ENCODE peak calls at places on chromosomes 11 and 22, in nine cellular contexts. D is tibial artery, U is left lung, O is AG04450, H is A549, A is HCT116, J is GM12865, S is fibroblast of lung, Q is AG09309. W is an unnamed sample.

GRCh38 chr11:57668467-57668890 is 565 bp downstream of the ZDHHC5 start:
- DNase-seq in D (no peak), U (no peak), O (no peak), H (no peak), A (no peak), J (peak; percentile 47), S (no peak), Q (no peak), W (no peak)

GRCh38 chr22:17477401-17477833 is 85.9 kb upstream of the SLC25A18 start:
- DNase-seq in D (no peak), U (no peak), O (no peak), H (no peak), A (no peak), J (no peak), S (no peak), Q (no peak), W (no peak)

GRCh38 chr11:69396051-69396947 is 85.2 kb upstream of the LINC01488 start:
- DNase-seq in D (peak; percentile 53), U (peak; percentile 44), O (no peak), H (no peak), A (no peak), J (no peak), S (no peak), Q (no peak), W (no peak)

GRCh38 chr11:83713701-83714100 is 427.5 kb upstream of the CCDC90B start:
- DNase-seq in D (no peak), U (no peak), O (no peak), H (no peak), A (no peak), J (no peak), S (peak; percentile 47), Q (no peak), W (peak; percentile 58)

GRCh38 chr22:36814796-36815195 is 2.0 kb downstream of the PVALB start:
- DNase-seq in D (no peak), U (no peak), O (no peak), H (no peak), A (no peak), J (no peak), S (no peak), Q (no peak), W (no peak)

GRCh38 chr11:43567396-43567975 is 113.1 kb upstream of the HSD17B12 start:
- DNase-seq in D (no peak), U (no peak), O (peak; percentile 27), H (peak; percentile 67), A (peak; percentile 41), J (peak; percentile 59), S (peak; percentile 29), Q (peak; percentile 21), W (no peak)

GRCh38 chr11:8828580-8829358 is 82.2 kb upstream of the AKIP1 start:
- DNase-seq in D (no peak), U (no peak), O (no peak), H (no peak), A (no peak), J (no peak), S (peak; percentile 81), Q (no peak), W (no peak)

GRCh38 chr11:104968856-104969776 is 742 bp upstream of the CASP4 start:
- DNase-seq in D (peak; percentile 73), U (peak; percentile 57), O (no peak), H (no peak), A (no peak), J (no peak), S (peak; percentile 4), Q (no peak), W (no peak)

GRCh38 chr11:36362902-36363301 is 66.8 kb downstream of the PRR5L start:
- DNase-seq in D (no peak), U (no peak), O (peak; percentile 52), H (no peak), A (no peak), J (no peak), S (peak; percentile 95), Q (peak; percentile 57), W (no peak)

GRCh38 chr11:36360318-36360717 is 64.2 kb downstream of the PRR5L start:
- DNase-seq in D (no peak), U (no peak), O (no peak), H (no peak), A (no peak), J (peak; percentile 37), S (no peak), Q (no peak), W (no peak)

GRCh38 chr11:36361901-36362391 is 65.9 kb downstream of the PRR5L start:
- DNase-seq in D (peak; percentile 76), U (no peak), O (peak; percentile 68), H (no peak), A (no peak), J (no peak), S (peak; percentile 98), Q (peak; percentile 69), W (peak; percentile 78)

GRCh38 chr11:36360833-36361232 is 64.7 kb downstream of the PRR5L start:
- DNase-seq in D (no peak), U (no peak), O (no peak), H (no peak), A (no peak), J (no peak), S (no peak), Q (no peak), W (no peak)

DNA sequence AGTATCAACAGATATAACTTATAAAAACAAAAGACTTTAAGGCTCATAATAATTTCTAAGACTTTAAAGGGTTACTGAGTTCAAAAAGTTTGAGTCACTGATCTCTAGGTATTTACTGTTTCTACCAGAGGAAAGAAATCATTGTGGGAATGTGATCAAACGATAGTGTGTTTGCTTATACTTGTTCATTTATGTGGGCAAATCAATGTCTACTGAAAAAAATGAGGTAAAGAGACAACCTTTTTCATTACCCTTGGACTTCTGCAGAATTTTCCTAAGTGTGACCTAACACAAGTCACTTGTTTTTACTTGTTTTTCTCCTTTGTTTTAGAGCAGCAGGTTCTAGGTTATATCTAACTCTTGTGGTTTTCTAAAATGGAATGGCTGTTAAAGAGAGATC is 65.4 kb downstream of the PRR5L start:
- DNase-seq in D (no peak), U (no peak), O (no peak), H (no peak), A (no peak), J (no peak), S (peak; percentile 63), Q (no peak), W (no peak)
- H3K4me3 ChIP-seq in D (peak overlapping the region; percentile 24), U (no peak overlapping the region), O (peak overlapping the region; percentile 1), H (no peak overlapping the region), A (no peak overlapping the region), J (no peak overlapping the region), S (no peak overlapping the region), Q (no peak overlapping the region), W (peak overlapping the region; percentile 10)

GRCh38 chr22:39529487-39529851 is 3.1 kb downstream of the RPS19BP1 start:
- DNase-seq in D (no peak), U (no peak), O (no peak), H (no peak), A (no peak), J (no peak), S (no peak), Q (no peak), W (no peak)
- H3K4me3 ChIP-seq in D (no peak overlapping the region), U (peak overlapping the region; percentile 21), O (peak overlapping the region; percentile 29), H (no peak overlapping the region), A (no peak overlapping the region), J (peak overlapping the region; percentile 72), S (no peak overlapping the region), Q (no peak overlapping the region), W (no peak overlapping the region)

DNA sequence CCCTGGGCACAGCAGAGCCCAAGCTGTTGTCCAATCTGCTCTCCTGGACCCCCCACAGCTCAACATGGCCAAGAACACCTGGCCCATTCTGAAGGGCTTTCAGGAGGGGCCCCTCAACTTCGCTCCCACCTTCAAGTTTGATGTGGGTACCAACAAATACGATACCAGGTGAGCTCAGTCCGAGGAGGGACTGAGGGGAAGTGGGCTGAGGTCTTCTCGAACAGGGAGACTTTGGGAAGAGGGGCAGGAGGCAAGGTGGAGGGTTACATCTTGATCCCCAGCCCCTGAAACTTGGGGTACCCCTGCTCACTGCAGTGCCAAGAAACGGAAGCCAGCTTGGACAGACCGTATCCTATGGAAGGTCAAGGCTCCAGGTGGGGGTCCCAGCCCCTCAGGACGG is 5.4 kb downstream of the INPP5J start:
- DNase-seq in D (no peak), U (no peak), O (no peak), H (no peak), A (no peak), J (no peak), S (no peak), Q (no peak), W (no peak)
- H3K4me3 ChIP-seq in D (no peak overlapping the region), U (no peak overlapping the region), O (no peak overlapping the region), H (no peak overlapping the region), A (no peak overlapping the region), J (no peak overlapping the region), S (no peak overlapping the region), Q (no peak overlapping the region), W (no peak overlapping the region)

GRCh38 chr11:1075341-1075911 is 752 bp downstream of the MUC2 start:
- DNase-seq in D (peak; percentile 35), U (peak; percentile 66), O (no peak), H (no peak), A (no peak), J (no peak), S (no peak), Q (no peak), W (no peak)

GRCh38 chr11:1073851-1074243 is 827 bp upstream of the MUC2 start:
- DNase-seq in D (peak; percentile 54), U (peak; percentile 31), O (no peak), H (no peak), A (no peak), J (no peak), S (no peak), Q (no peak), W (no peak)

GRCh38 chr11:1076061-1076665 is 1.5 kb downstream of the MUC2 start:
- DNase-seq in D (peak; percentile 40), U (peak; percentile 61), O (no peak), H (no peak), A (no peak), J (no peak), S (no peak), Q (no peak), W (no peak)

GRCh38 chr11:1073261-1073724 is 1.4 kb upstream of the MUC2 start:
- DNase-seq in D (peak; percentile 61), U (peak; percentile 81), O (no peak), H (peak; percentile 53), A (peak; percentile 4), J (no peak), S (peak; percentile 46), Q (peak; percentile 8), W (no peak)

DNA sequence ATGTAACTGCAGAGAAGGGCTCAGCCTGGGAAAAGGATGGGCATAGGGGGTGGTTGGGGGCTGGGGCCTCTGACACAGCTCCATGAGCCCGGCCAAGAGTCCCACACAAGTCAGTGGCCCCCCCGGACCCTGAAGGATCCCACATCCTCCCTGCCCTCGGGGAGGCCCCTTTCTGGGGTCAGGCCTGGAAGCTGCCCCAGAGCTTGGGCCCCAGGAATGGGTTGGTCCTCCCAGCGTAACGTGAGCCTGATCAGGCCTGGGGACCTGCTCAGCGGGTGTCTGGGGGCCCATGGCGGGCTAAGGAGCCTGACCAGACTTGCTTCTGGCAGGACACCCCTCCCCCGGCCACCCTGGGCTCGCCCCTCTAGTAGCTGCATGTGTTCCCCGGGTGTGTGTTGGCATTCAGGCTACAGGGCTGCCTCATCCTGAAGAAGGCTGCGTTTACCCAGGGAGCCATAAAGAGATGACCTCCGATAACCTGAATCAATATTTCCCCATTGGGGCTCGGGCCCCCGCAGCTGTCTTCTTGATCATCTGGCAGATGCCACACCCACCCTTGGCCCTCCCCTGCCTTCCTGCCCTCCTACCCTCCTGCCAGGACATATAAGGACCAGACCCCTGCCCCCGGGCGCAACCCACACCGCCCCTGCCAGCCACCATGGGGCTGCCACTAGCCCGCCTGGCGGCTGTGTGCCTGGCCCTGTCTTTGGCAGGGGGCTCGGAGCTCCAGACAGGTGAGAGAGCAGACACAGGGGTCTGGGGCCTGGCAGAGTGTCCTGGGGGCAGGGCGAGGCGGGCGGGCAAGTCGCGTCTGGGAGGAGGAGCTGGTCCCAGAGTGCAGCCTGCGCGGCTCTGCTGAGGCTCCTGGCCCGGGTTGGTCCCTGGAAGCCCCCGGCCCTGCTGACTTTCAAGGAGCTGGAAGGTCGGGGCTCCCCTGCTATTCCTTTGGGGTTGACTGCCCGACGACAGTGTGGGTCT is at the start of gene MUC2:
- DNase-seq in D (peak; percentile 58), U (peak; percentile 76), O (no peak), H (no peak), A (no peak), J (no peak), S (no peak), Q (no peak), W (no peak)
- H3K4me3 ChIP-seq in D (no peak within 1 kb of the TSS), U (no peak within 1 kb of the TSS), O (no peak within 1 kb of the TSS), H (no peak within 1 kb of the TSS), A (no peak within 1 kb of the TSS), J (no peak within 1 kb of the TSS), S (no peak within 1 kb of the TSS), Q (no peak within 1 kb of the TSS), W (no peak within 1 kb of the TSS)

W was measured in skeletal muscle cell.